ENCODE peak calls at places on chromosomes 7 and 10, in eight cellular contexts. One of them, this sample, is unnamed.

GRCh38 chr7:158029431-158029938 is 558.1 kb downstream of the PTPRN2 start:
- DNase-seq in ovary: no peak
- DNase-seq in HFFc6: no peak
- DNase-seq in CD8-positive, alpha-beta T cell: no peak
- DNase-seq in GM10248: no peak
- DNase-seq in epithelial cell of esophagus: no peak
- DNase-seq in prostate gland: no peak
- DNase-seq in MM.1S: no peak
- DNase-seq in this sample: no peak

GRCh38 chr7:102260856-102261255 is 25.8 kb upstream of the SH2B2 start:
- DNase-seq in ovary: peak
- DNase-seq in HFFc6: peak
- DNase-seq in CD8-positive, alpha-beta T cell: no peak
- DNase-seq in GM10248: no peak
- DNase-seq in epithelial cell of esophagus: no peak
- DNase-seq in prostate gland: no peak
- DNase-seq in MM.1S: no peak
- DNase-seq in this sample: no peak

GRCh38 chr10:124036746-124037145 is 56.7 kb downstream of the CHST15 start:
- DNase-seq in ovary: no peak
- DNase-seq in HFFc6: no peak
- DNase-seq in CD8-positive, alpha-beta T cell: no peak
- DNase-seq in GM10248: no peak
- DNase-seq in epithelial cell of esophagus: no peak
- DNase-seq in prostate gland: no peak
- DNase-seq in MM.1S: no peak
- DNase-seq in this sample: no peak

GRCh38 chr7:13830604-13830915 is 158.9 kb downstream of the ETV1 start:
- DNase-seq in ovary: no peak
- DNase-seq in HFFc6: no peak
- DNase-seq in CD8-positive, alpha-beta T cell: no peak
- DNase-seq in GM10248: no peak
- DNase-seq in epithelial cell of esophagus: no peak
- DNase-seq in prostate gland: no peak
- DNase-seq in MM.1S: no peak
- DNase-seq in this sample: no peak

GRCh38 chr10:93815304-93816091 is 57.8 kb downstream of the LGI1 start:
- DNase-seq in ovary: no peak
- DNase-seq in HFFc6: no peak
- DNase-seq in CD8-positive, alpha-beta T cell: no peak
- DNase-seq in GM10248: no peak
- DNase-seq in epithelial cell of esophagus: no peak
- DNase-seq in prostate gland: no peak
- DNase-seq in MM.1S: no peak
- DNase-seq in this sample: no peak

GRCh38 chr7:4080954-4081353 is 601.1 kb upstream of the FOXK1 start:
- DNase-seq in ovary: no peak
- DNase-seq in HFFc6: no peak
- DNase-seq in CD8-positive, alpha-beta T cell: no peak
- DNase-seq in GM10248: no peak
- DNase-seq in epithelial cell of esophagus: no peak
- DNase-seq in prostate gland: no peak
- DNase-seq in MM.1S: no peak
- DNase-seq in this sample: no peak

GRCh38 chr7:117581424-117581823 is 101.6 kb downstream of the CFTR start:
- DNase-seq in ovary: no peak
- DNase-seq in HFFc6: no peak
- DNase-seq in CD8-positive, alpha-beta T cell: no peak
- DNase-seq in GM10248: no peak
- DNase-seq in epithelial cell of esophagus: no peak
- DNase-seq in prostate gland: no peak
- DNase-seq in MM.1S: no peak
- DNase-seq in this sample: no peak

GRCh38 chr7:2157473-2158279 is 75.1 kb downstream of the MAD1L1 start:
- DNase-seq in ovary: peak
- DNase-seq in HFFc6: peak
- DNase-seq in CD8-positive, alpha-beta T cell: no peak
- DNase-seq in GM10248: no peak
- DNase-seq in epithelial cell of esophagus: peak
- DNase-seq in prostate gland: peak
- DNase-seq in MM.1S: no peak
- DNase-seq in this sample: no peak

GRCh38 chr7:105017263-105018051 is 3.5 kb downstream of the KMT2E start:
- DNase-seq in ovary: no peak
- DNase-seq in HFFc6: no peak
- DNase-seq in CD8-positive, alpha-beta T cell: no peak
- DNase-seq in GM10248: no peak
- DNase-seq in epithelial cell of esophagus: no peak
- DNase-seq in prostate gland: no peak
- DNase-seq in MM.1S: no peak
- DNase-seq in this sample: no peak

GRCh38 chr7:23246540-23246939 is at the start of gene GPNMB:
- DNase-seq in ovary: peak
- DNase-seq in HFFc6: peak
- DNase-seq in CD8-positive, alpha-beta T cell: no peak
- DNase-seq in GM10248: no peak
- DNase-seq in epithelial cell of esophagus: peak
- DNase-seq in prostate gland: no peak
- DNase-seq in MM.1S: no peak
- DNase-seq in this sample: no peak

GRCh38 chr10:92667078-92667477 is 22.7 kb upstream of the HHEX start:
- DNase-seq in ovary: no peak
- DNase-seq in HFFc6: no peak
- DNase-seq in CD8-positive, alpha-beta T cell: no peak
- DNase-seq in GM10248: no peak
- DNase-seq in epithelial cell of esophagus: no peak
- DNase-seq in prostate gland: no peak
- DNase-seq in MM.1S: no peak
- DNase-seq in this sample: no peak

GRCh38 chr10:7592627-7593026 is 74.1 kb downstream of the ITIH5 start:
- DNase-seq in ovary: no peak
- DNase-seq in HFFc6: no peak
- DNase-seq in CD8-positive, alpha-beta T cell: no peak
- DNase-seq in GM10248: no peak
- DNase-seq in epithelial cell of esophagus: no peak
- DNase-seq in prostate gland: no peak
- DNase-seq in MM.1S: no peak
- DNase-seq in this sample: no peak

GRCh38 chr7:12315049-12315448 is 88.6 kb downstream of the VWDE start:
- DNase-seq in ovary: no peak
- DNase-seq in HFFc6: no peak
- DNase-seq in CD8-positive, alpha-beta T cell: no peak
- DNase-seq in GM10248: no peak
- DNase-seq in epithelial cell of esophagus: peak
- DNase-seq in prostate gland: no peak
- DNase-seq in MM.1S: no peak
- DNase-seq in this sample: no peak

GRCh38 chr10:21173964-21174669 is 277.0 kb upstream of the NEBL start:
- DNase-seq in ovary: peak
- DNase-seq in HFFc6: no peak
- DNase-seq in CD8-positive, alpha-beta T cell: no peak
- DNase-seq in GM10248: peak
- DNase-seq in epithelial cell of esophagus: peak
- DNase-seq in prostate gland: peak
- DNase-seq in MM.1S: peak
- DNase-seq in this sample: no peak

DNA sequence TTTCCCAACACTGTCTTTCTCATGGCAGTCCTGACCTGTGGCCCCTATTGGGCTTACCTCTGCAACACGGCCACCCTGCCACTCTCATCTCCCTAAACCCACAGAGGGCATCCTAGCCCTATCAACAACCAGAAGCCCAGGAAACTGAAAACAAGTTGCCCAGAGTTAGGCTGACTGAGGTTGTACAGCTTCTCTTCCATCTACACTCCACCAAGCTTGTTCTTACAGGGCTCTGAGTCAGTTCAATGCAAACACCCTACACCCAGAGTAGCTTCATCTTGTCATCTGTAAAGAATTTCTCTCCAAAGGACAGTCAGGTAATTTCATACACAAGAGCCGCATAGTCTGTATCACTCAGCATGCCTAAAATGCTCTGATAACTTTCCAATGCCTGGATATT is 175.4 kb downstream of the ARID5B start:
- DNase-seq in ovary: no peak
- DNase-seq in HFFc6: peak
- DNase-seq in CD8-positive, alpha-beta T cell: no peak
- DNase-seq in GM10248: no peak
- DNase-seq in epithelial cell of esophagus: peak
- DNase-seq in prostate gland: no peak
- DNase-seq in MM.1S: no peak
- DNase-seq in this sample: no peak
- TF ChIP-seq CTCF in ovary: no peak
- TF ChIP-seq CTCF in HFFc6: no peak
- TF ChIP-seq CTCF in CD8-positive, alpha-beta T cell: no peak
- TF ChIP-seq CTCF in GM10248: no peak
- TF ChIP-seq CTCF in epithelial cell of esophagus: no peak
- TF ChIP-seq CTCF in prostate gland: no peak
- TF ChIP-seq CTCF in MM.1S: no peak
- TF ChIP-seq CTCF in this sample: no peak

GRCh38 chr10:16519908-16520861 is 1.5 kb downstream of the C1QL3 start:
- DNase-seq in ovary: no peak
- DNase-seq in HFFc6: no peak
- DNase-seq in CD8-positive, alpha-beta T cell: no peak
- DNase-seq in GM10248: peak
- DNase-seq in epithelial cell of esophagus: no peak
- DNase-seq in prostate gland: no peak
- DNase-seq in MM.1S: no peak
- DNase-seq in this sample: no peak

GRCh38 chr10:16518822-16519221 is 2.9 kb downstream of the C1QL3 start:
- DNase-seq in ovary: no peak
- DNase-seq in HFFc6: no peak
- DNase-seq in CD8-positive, alpha-beta T cell: no peak
- DNase-seq in GM10248: no peak
- DNase-seq in epithelial cell of esophagus: no peak
- DNase-seq in prostate gland: no peak
- DNase-seq in MM.1S: no peak
- DNase-seq in this sample: no peak

GRCh38 chr10:16519250-16519907 is 2.3 kb downstream of the C1QL3 start:
- DNase-seq in ovary: no peak
- DNase-seq in HFFc6: no peak
- DNase-seq in CD8-positive, alpha-beta T cell: no peak
- DNase-seq in GM10248: peak
- DNase-seq in epithelial cell of esophagus: no peak
- DNase-seq in prostate gland: no peak
- DNase-seq in MM.1S: no peak
- DNase-seq in this sample: no peak

GRCh38 chr10:16521311-16522016 is at the start of gene C1QL3:
- DNase-seq in ovary: no peak
- DNase-seq in HFFc6: no peak
- DNase-seq in CD8-positive, alpha-beta T cell: no peak
- DNase-seq in GM10248: peak
- DNase-seq in epithelial cell of esophagus: peak
- DNase-seq in prostate gland: no peak
- DNase-seq in MM.1S: no peak
- DNase-seq in this sample: no peak

DNA sequence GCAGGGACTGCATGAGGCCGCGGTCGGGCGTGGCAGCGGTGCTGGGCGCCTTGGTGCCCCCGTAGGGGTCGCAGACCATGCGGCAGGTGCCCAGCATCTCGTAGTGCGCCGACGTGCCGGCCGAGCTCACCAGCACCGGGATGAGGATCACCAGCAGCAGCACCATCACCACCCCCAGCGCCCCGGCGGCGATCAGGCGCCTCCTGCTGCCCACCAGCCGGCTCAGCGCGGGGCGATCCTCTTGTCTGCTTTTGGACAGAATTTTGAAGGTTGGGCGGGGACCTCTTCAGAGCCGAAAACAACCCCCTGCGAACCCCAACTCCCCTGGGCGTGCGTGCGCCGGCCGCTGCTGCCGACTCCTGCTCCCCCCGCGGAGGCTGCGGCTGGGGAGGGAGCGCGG is 779 bp downstream of the C1QL3 start:
- DNase-seq in ovary: no peak
- DNase-seq in HFFc6: no peak
- DNase-seq in CD8-positive, alpha-beta T cell: no peak
- DNase-seq in GM10248: peak
- DNase-seq in epithelial cell of esophagus: peak
- DNase-seq in prostate gland: peak
- DNase-seq in MM.1S: no peak
- DNase-seq in this sample: no peak
- TF ChIP-seq CTCF in ovary: no peak
- TF ChIP-seq CTCF in HFFc6: no peak
- TF ChIP-seq CTCF in CD8-positive, alpha-beta T cell: no peak
- TF ChIP-seq CTCF in GM10248: peak
- TF ChIP-seq CTCF in epithelial cell of esophagus: peak
- TF ChIP-seq CTCF in prostate gland: no peak
- TF ChIP-seq CTCF in MM.1S: no peak
- TF ChIP-seq CTCF in this sample: no peak

DNA sequence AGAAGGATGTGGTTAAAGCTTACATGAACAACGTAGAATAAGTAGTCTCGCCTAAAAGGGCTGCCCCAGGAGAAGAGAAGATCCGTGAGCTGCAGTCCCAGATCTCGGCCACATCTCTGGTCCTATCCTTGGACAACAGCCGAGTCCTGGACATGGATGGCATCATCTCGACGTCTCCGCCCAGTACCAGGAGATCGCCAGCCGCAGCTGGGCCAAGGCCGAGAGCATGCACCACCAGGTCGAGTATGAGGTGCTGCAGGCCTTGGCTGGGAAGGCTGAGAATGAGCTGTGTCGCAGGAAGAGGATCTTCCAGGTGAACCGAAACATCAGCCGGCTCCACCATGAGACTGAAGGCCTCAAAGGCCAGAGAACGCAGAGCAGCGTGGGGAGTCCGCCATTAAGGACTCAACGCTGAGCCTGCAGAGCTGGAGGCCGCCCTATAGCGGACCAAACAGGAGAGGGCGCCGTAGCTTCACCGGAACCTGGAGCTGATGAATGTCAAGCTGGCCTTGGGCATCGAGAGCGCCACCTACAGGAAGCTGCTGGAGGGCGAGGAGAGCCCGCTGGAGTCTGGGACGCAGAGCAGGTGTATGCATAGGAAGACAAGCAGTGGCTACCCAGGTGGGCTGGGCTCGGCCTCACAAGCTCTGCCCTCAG is 22.2 kb downstream of the LIPK start:
- DNase-seq in ovary: no peak
- DNase-seq in HFFc6: no peak
- DNase-seq in CD8-positive, alpha-beta T cell: no peak
- DNase-seq in GM10248: no peak
- DNase-seq in epithelial cell of esophagus: peak
- DNase-seq in prostate gland: no peak
- DNase-seq in MM.1S: no peak
- DNase-seq in this sample: no peak
- TF ChIP-seq CTCF in ovary: no peak
- TF ChIP-seq CTCF in HFFc6: peak
- TF ChIP-seq CTCF in CD8-positive, alpha-beta T cell: no peak
- TF ChIP-seq CTCF in GM10248: no peak
- TF ChIP-seq CTCF in epithelial cell of esophagus: peak
- TF ChIP-seq CTCF in prostate gland: no peak
- TF ChIP-seq CTCF in MM.1S: peak
- TF ChIP-seq CTCF in this sample: no peak

DNA sequence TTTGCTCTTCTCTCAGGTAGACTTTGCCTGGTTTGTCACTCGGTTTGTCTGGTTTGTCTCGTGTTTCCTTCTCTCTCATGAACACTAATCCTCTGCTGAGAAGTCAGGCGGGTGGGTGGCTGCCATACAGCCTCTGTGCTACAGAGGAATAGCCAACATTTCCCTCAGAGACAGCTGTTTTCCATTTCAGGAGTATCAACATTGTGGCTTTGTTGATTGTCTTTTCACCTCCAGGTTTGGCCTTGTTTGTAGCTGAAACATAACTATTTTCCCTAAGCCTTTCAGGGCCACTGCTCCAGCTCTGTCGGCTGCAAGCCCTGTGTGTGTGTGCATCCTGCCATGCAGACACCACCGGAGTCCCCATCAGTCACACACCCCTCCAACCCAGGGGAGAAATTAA is 122.8 kb downstream of the BAMBI start:
- DNase-seq in ovary: no peak
- DNase-seq in HFFc6: no peak
- DNase-seq in CD8-positive, alpha-beta T cell: no peak
- DNase-seq in GM10248: no peak
- DNase-seq in epithelial cell of esophagus: no peak
- DNase-seq in prostate gland: no peak
- DNase-seq in MM.1S: no peak
- DNase-seq in this sample: no peak
- TF ChIP-seq CTCF in ovary: no peak
- TF ChIP-seq CTCF in HFFc6: no peak
- TF ChIP-seq CTCF in CD8-positive, alpha-beta T cell: no peak
- TF ChIP-seq CTCF in GM10248: no peak
- TF ChIP-seq CTCF in epithelial cell of esophagus: no peak
- TF ChIP-seq CTCF in prostate gland: no peak
- TF ChIP-seq CTCF in MM.1S: no peak
- TF ChIP-seq CTCF in this sample: no peak